ENCODE peak calls at places on chromosomes 6 and 20, in seven cellular contexts. One of them, this sample, is unnamed.

GRCh38 chr20:3697588-3698235 is 14.7 kb downstream of the SIGLEC1 start:
- DNase-seq in choroid plexus epithelial cell: no peak
- DNase-seq in transverse colon: no peak
- DNase-seq in heart right ventricle: no peak
- DNase-seq in retinal pigment epithelial cell: no peak
- DNase-seq in astrocyte of the cerebellum: no peak
- DNase-seq in AG04449: no peak
- DNase-seq in this sample: no peak

GRCh38 chr6:167108278-167108677 is 14.6 kb upstream of the CCR6 start:
- DNase-seq in choroid plexus epithelial cell: no peak
- DNase-seq in transverse colon: no peak
- DNase-seq in heart right ventricle: no peak
- DNase-seq in retinal pigment epithelial cell: no peak
- DNase-seq in astrocyte of the cerebellum: no peak
- DNase-seq in AG04449: no peak
- DNase-seq in this sample: no peak

GRCh38 chr6:127302728-127303675 is 36.3 kb downstream of the RNF146 start:
- DNase-seq in choroid plexus epithelial cell: peak; percentile 66
- DNase-seq in transverse colon: peak; percentile 47
- DNase-seq in heart right ventricle: no peak
- DNase-seq in retinal pigment epithelial cell: no peak
- DNase-seq in astrocyte of the cerebellum: peak; percentile 23
- DNase-seq in AG04449: no peak
- DNase-seq in this sample: peak; percentile 72

GRCh38 chr6:153425536-153425935 is 294.5 kb upstream of the RGS17 start:
- DNase-seq in choroid plexus epithelial cell: no peak
- DNase-seq in transverse colon: no peak
- DNase-seq in heart right ventricle: no peak
- DNase-seq in retinal pigment epithelial cell: no peak
- DNase-seq in astrocyte of the cerebellum: no peak
- DNase-seq in AG04449: no peak
- DNase-seq in this sample: no peak

GRCh38 chr6:157460182-157460999 is 79.4 kb downstream of the ZDHHC14 start:
- DNase-seq in choroid plexus epithelial cell: no peak
- DNase-seq in transverse colon: no peak
- DNase-seq in heart right ventricle: no peak
- DNase-seq in retinal pigment epithelial cell: no peak
- DNase-seq in astrocyte of the cerebellum: no peak
- DNase-seq in AG04449: no peak
- DNase-seq in this sample: peak; percentile 10

GRCh38 chr20:50467618-50468373 is 42.4 kb upstream of the PTPN1 start:
- DNase-seq in choroid plexus epithelial cell: peak; percentile 75
- DNase-seq in transverse colon: no peak
- DNase-seq in heart right ventricle: no peak
- DNase-seq in retinal pigment epithelial cell: no peak
- DNase-seq in astrocyte of the cerebellum: no peak
- DNase-seq in AG04449: no peak
- DNase-seq in this sample: peak; percentile 68

GRCh38 chr6:43060034-43060754 is 763 bp downstream of the KLC4 start:
- DNase-seq in choroid plexus epithelial cell: peak; percentile 18
- DNase-seq in transverse colon: peak; percentile 88
- DNase-seq in heart right ventricle: no peak
- DNase-seq in retinal pigment epithelial cell: no peak
- DNase-seq in astrocyte of the cerebellum: no peak
- DNase-seq in AG04449: no peak
- DNase-seq in this sample: no peak

GRCh38 chr6:115539531-115539930 is 521.2 kb downstream of the FRK start:
- DNase-seq in choroid plexus epithelial cell: no peak
- DNase-seq in transverse colon: no peak
- DNase-seq in heart right ventricle: no peak
- DNase-seq in retinal pigment epithelial cell: no peak
- DNase-seq in astrocyte of the cerebellum: no peak
- DNase-seq in AG04449: no peak
- DNase-seq in this sample: no peak

GRCh38 chr6:26599591-26599990 is 2.8 kb downstream of the ABT1 start:
- DNase-seq in choroid plexus epithelial cell: no peak
- DNase-seq in transverse colon: no peak
- DNase-seq in heart right ventricle: no peak
- DNase-seq in retinal pigment epithelial cell: no peak
- DNase-seq in astrocyte of the cerebellum: no peak
- DNase-seq in AG04449: no peak
- DNase-seq in this sample: no peak

DNA sequence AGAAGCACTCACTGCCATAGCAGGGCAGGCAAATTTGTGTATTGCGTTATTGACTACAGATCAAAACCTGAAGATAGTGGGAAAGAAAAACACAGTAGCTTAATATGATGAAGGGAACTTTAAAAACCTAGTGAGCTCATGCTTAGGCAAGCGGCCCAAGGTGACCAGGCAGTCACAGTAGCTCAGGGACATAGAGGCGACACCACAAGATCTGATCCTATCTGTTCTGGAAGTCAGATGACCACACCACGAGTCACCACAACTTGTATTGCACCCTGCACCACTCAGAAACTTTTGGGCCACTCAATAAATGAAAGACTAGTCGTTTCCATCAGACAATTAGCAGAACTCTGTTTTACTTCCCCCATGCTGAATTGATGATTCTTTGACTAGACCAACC is 4.9 kb downstream of the CLIC5 start:
- DNase-seq in choroid plexus epithelial cell: no peak
- DNase-seq in transverse colon: peak; percentile 23
- DNase-seq in heart right ventricle: no peak
- DNase-seq in retinal pigment epithelial cell: no peak
- DNase-seq in astrocyte of the cerebellum: no peak
- DNase-seq in AG04449: no peak
- DNase-seq in this sample: no peak
- H3K4me3 ChIP-seq in choroid plexus epithelial cell: no peak overlapping the region
- H3K4me3 ChIP-seq in transverse colon: no peak overlapping the region
- H3K4me3 ChIP-seq in heart right ventricle: peak overlapping the region; percentile 85
- H3K4me3 ChIP-seq in retinal pigment epithelial cell: no peak overlapping the region
- H3K4me3 ChIP-seq in astrocyte of the cerebellum: no peak overlapping the region
- H3K4me3 ChIP-seq in AG04449: no peak overlapping the region
- H3K4me3 ChIP-seq in this sample: no peak overlapping the region

GRCh38 chr20:32823737-32824588 is 4.2 kb downstream of the MAPRE1 start:
- DNase-seq in choroid plexus epithelial cell: peak; percentile 63
- DNase-seq in transverse colon: no peak
- DNase-seq in heart right ventricle: no peak
- DNase-seq in retinal pigment epithelial cell: no peak
- DNase-seq in astrocyte of the cerebellum: no peak
- DNase-seq in AG04449: no peak
- DNase-seq in this sample: peak; percentile 29

GRCh38 chr20:32820000-32820697 is 395 bp downstream of the MAPRE1 start:
- DNase-seq in choroid plexus epithelial cell: peak; percentile 37
- DNase-seq in transverse colon: no peak
- DNase-seq in heart right ventricle: no peak
- DNase-seq in retinal pigment epithelial cell: no peak
- DNase-seq in astrocyte of the cerebellum: no peak
- DNase-seq in AG04449: no peak
- DNase-seq in this sample: peak; percentile 56

GRCh38 chr20:32820698-32821378 is 1.1 kb downstream of the MAPRE1 start:
- DNase-seq in choroid plexus epithelial cell: no peak
- DNase-seq in transverse colon: peak; percentile 11
- DNase-seq in heart right ventricle: no peak
- DNase-seq in retinal pigment epithelial cell: no peak
- DNase-seq in astrocyte of the cerebellum: no peak
- DNase-seq in AG04449: no peak
- DNase-seq in this sample: no peak

GRCh38 chr20:32822189-32822588 is 2.4 kb downstream of the MAPRE1 start:
- DNase-seq in choroid plexus epithelial cell: no peak
- DNase-seq in transverse colon: no peak
- DNase-seq in heart right ventricle: no peak
- DNase-seq in retinal pigment epithelial cell: no peak
- DNase-seq in astrocyte of the cerebellum: no peak
- DNase-seq in AG04449: no peak
- DNase-seq in this sample: no peak

GRCh38 chr20:32823078-32823477 is 3.3 kb downstream of the MAPRE1 start:
- DNase-seq in choroid plexus epithelial cell: peak; percentile 88
- DNase-seq in transverse colon: no peak
- DNase-seq in heart right ventricle: no peak
- DNase-seq in retinal pigment epithelial cell: peak; percentile 58
- DNase-seq in astrocyte of the cerebellum: peak; percentile 16
- DNase-seq in AG04449: no peak
- DNase-seq in this sample: peak; percentile 78
- TF ChIP-seq CTCF in choroid plexus epithelial cell: peak; percentile 47
- TF ChIP-seq CTCF in transverse colon: no peak
- TF ChIP-seq CTCF in heart right ventricle: no peak
- TF ChIP-seq CTCF in retinal pigment epithelial cell: peak; percentile 41
- TF ChIP-seq CTCF in astrocyte of the cerebellum: peak; percentile 26
- TF ChIP-seq CTCF in AG04449: peak; percentile 12
- TF ChIP-seq CTCF in this sample: peak; percentile 24

DNA sequence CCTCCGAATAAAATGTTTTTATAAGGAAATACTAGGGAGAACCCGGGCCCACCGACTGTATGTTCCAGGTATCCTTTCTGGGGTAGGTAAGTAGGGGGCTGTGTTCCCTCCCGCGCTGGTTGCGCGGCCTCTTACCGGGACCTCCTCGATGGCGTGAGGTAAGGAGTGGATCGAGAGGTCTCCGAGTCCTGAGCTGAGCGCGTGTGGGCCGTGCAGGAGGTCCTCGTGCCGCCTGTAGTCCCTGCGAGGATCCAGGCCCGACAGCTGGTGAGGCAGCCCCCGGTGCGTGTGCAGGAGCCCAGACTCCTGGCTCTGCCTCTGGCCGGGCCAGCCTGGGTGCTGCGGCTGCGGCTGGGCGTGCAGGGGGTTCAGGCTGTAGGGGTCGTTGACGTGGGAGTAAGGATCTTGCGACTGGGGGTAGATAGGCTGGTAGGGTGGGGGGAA is 5.1 kb downstream of the TFAP2A start:
- DNase-seq in choroid plexus epithelial cell: no peak
- DNase-seq in transverse colon: no peak
- DNase-seq in heart right ventricle: no peak
- DNase-seq in retinal pigment epithelial cell: no peak
- DNase-seq in astrocyte of the cerebellum: no peak
- DNase-seq in AG04449: no peak
- DNase-seq in this sample: no peak
- H3K4me3 ChIP-seq in choroid plexus epithelial cell: no peak overlapping the region
- H3K4me3 ChIP-seq in transverse colon: no peak overlapping the region
- H3K4me3 ChIP-seq in heart right ventricle: no peak overlapping the region
- H3K4me3 ChIP-seq in retinal pigment epithelial cell: no peak overlapping the region
- H3K4me3 ChIP-seq in astrocyte of the cerebellum: no peak overlapping the region
- H3K4me3 ChIP-seq in AG04449: peak overlapping the region; percentile 62
- H3K4me3 ChIP-seq in this sample: peak overlapping the region; percentile 72

DNA sequence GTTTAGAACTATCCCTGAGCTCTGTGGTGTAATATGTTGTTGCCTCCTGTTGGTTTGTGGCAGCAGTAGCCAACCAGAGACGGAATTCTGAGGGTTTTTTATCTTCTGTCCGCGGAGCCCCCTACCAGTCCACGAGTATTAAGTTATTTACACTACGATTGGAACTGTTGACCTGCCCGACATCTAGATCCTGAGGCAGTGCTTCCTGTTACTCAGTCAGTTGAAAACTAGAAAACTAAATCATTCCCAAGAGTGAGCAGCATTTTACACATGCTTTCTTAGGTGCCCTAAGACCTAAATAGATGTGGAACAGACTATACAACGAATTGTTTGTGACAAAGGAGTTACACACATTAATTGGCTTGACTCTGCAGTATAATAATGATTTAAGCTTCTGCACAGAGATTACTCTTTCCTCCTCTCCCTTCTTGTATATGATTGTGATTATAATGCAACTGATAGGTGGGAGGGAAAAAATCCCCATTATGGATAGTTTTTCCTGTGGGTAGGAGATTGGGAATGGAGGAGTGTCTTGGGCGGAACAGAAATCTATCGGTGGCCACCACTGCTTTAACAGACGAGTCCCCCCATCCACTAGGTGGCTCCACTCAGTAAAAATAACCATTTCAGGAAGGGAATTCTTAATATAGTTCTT is 1.7 kb downstream of the LOC128125822 start:
- DNase-seq in choroid plexus epithelial cell: peak; percentile 78
- DNase-seq in transverse colon: peak; percentile 57
- DNase-seq in heart right ventricle: no peak
- DNase-seq in retinal pigment epithelial cell: no peak
- DNase-seq in astrocyte of the cerebellum: no peak
- DNase-seq in AG04449: no peak
- DNase-seq in this sample: peak; percentile 73
- TF ChIP-seq CTCF in choroid plexus epithelial cell: peak; percentile 76
- TF ChIP-seq CTCF in transverse colon: peak; percentile 57
- TF ChIP-seq CTCF in heart right ventricle: peak; percentile 58
- TF ChIP-seq CTCF in retinal pigment epithelial cell: peak; percentile 68
- TF ChIP-seq CTCF in astrocyte of the cerebellum: peak; percentile 55
- TF ChIP-seq CTCF in AG04449: peak; percentile 41
- TF ChIP-seq CTCF in this sample: peak; percentile 68

GRCh38 chr6:137352859-137353258 is 133.7 kb upstream of the IFNGR1 start:
- DNase-seq in choroid plexus epithelial cell: peak; percentile 73
- DNase-seq in transverse colon: peak; percentile 12
- DNase-seq in heart right ventricle: no peak
- DNase-seq in retinal pigment epithelial cell: no peak
- DNase-seq in astrocyte of the cerebellum: no peak
- DNase-seq in AG04449: no peak
- DNase-seq in this sample: no peak

GRCh38 chr6:137348777-137349176 is 129.6 kb upstream of the IFNGR1 start:
- DNase-seq in choroid plexus epithelial cell: no peak
- DNase-seq in transverse colon: no peak
- DNase-seq in heart right ventricle: no peak
- DNase-seq in retinal pigment epithelial cell: no peak
- DNase-seq in astrocyte of the cerebellum: no peak
- DNase-seq in AG04449: no peak
- DNase-seq in this sample: no peak

GRCh38 chr6:137350857-137351256 is 131.7 kb upstream of the IFNGR1 start:
- DNase-seq in choroid plexus epithelial cell: no peak
- DNase-seq in transverse colon: no peak
- DNase-seq in heart right ventricle: no peak
- DNase-seq in retinal pigment epithelial cell: no peak
- DNase-seq in astrocyte of the cerebellum: no peak
- DNase-seq in AG04449: no peak
- DNase-seq in this sample: no peak

GRCh38 chr6:137351890-137352289 is 132.7 kb upstream of the IFNGR1 start:
- DNase-seq in choroid plexus epithelial cell: peak; percentile 92
- DNase-seq in transverse colon: no peak
- DNase-seq in heart right ventricle: no peak
- DNase-seq in retinal pigment epithelial cell: no peak
- DNase-seq in astrocyte of the cerebellum: no peak
- DNase-seq in AG04449: no peak
- DNase-seq in this sample: no peak

DNA sequence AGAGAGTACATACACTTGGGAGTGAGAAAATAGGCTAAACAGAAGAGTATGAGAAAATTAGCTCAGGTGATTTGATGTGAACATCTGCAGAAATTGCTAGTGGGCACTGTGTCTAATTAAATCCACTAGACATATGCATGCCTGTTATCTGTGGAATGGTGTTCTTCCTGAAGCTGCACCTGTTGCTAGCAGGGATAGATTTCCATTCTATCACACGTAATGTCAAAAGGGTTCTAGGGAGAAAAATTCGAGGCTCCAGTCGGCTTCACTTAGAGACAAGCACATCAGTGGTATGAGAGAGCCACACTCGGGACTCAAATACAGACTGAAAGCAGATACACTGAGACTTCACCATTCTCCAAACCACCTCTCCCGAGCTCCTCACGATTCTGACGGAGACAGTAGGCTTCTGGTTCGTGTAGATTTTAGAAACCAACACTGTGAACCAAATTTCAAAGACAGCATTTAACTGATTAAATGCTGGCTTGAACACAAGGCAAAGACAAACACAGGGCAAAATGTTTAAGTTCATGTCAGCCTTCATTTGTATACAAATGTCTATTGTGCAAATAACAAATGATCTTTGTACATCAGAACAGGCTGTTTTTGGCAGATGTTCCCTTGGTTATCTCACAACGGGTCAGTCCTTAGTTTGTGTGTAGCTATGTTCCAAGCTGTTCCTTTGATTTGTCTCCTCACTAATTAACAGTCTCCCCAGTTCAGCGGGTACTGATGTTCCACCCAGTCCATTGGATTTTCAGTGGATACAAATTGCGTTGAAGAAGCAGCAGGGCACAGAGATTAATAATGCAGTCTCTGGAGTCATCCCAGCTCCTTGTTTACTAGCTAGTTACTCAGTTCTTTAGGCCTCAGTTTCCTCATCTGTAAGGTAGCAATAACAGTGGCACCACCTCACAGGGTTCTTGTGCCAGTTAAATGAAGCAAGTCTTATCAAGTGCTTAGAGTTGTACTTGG is 131.0 kb upstream of the IFNGR1 start:
- DNase-seq in choroid plexus epithelial cell: no peak
- DNase-seq in transverse colon: no peak
- DNase-seq in heart right ventricle: no peak
- DNase-seq in retinal pigment epithelial cell: no peak
- DNase-seq in astrocyte of the cerebellum: no peak
- DNase-seq in AG04449: no peak
- DNase-seq in this sample: no peak
- H3K4me3 ChIP-seq in choroid plexus epithelial cell: no peak overlapping the region
- H3K4me3 ChIP-seq in transverse colon: no peak overlapping the region
- H3K4me3 ChIP-seq in heart right ventricle: no peak overlapping the region
- H3K4me3 ChIP-seq in retinal pigment epithelial cell: no peak overlapping the region
- H3K4me3 ChIP-seq in astrocyte of the cerebellum: no peak overlapping the region
- H3K4me3 ChIP-seq in AG04449: no peak overlapping the region
- H3K4me3 ChIP-seq in this sample: no peak overlapping the region